ENCODE peak calls at places on chromosomes 7 and 10, in five cellular contexts. S is H1; E is heart right ventricle; X is tibial nerve; M is CD8-positive, alpha-beta memory T cell. V is an unnamed sample.

GRCh38 chr7:23277359-23277989 is 21.7 kb upstream of the MALSU1 start:
- DNase-seq in S (no peak), X (peak; percentile 32), E (no peak), M (no peak), V (no peak)

GRCh38 chr7:135771961-135772638 is 23.5 kb upstream of the FAM180A start:
- DNase-seq in X (no peak), E (no peak), S (no peak), M (no peak), V (no peak)

GRCh38 chr10:60282771-60283353 is 106.8 kb downstream of the ANK3 start:
- DNase-seq in E (no peak), X (no peak), M (no peak), S (no peak), V (no peak)

GRCh38 chr10:117609095-117609821 is 66.7 kb downstream of the EMX2 start:
- DNase-seq in S (no peak), M (no peak), E (peak; percentile 23), X (peak; percentile 24), V (no peak)

GRCh38 chr10:129963831-129964501 is at the start of gene EBF3:
- DNase-seq in E (peak; percentile 91), X (peak; percentile 85), S (peak; percentile 91), M (peak; percentile 12), V (no peak)

GRCh38 chr10:21989453-21990154 is 13.9 kb downstream of the DNAJC1 start:
- DNase-seq in X (peak; percentile 17), E (peak; percentile 21), M (no peak), S (peak; percentile 55), V (peak; percentile 11)

GRCh38 chr10:66714741-66715140 is 211.1 kb upstream of the LRRTM3 start:
- DNase-seq in X (no peak), S (no peak), E (no peak), M (no peak), V (no peak)

GRCh38 chr10:45439365-45439764 is 65.3 kb downstream of the ALOX5 start:
- DNase-seq in X (no peak), M (no peak), E (no peak), S (peak; percentile 32), V (no peak)

GRCh38 chr7:130353196-130353595 is 8.6 kb downstream of the CPA5 start:
- DNase-seq in E (no peak), M (no peak), X (no peak), S (no peak), V (no peak)

GRCh38 chr7:151485006-151485732 is 34.5 kb downstream of the RHEB start:
- DNase-seq in X (no peak), M (no peak), S (no peak), E (no peak), V (no peak)

GRCh38 chr7:24824896-24825295 is 67.6 kb upstream of the GSDME start:
- DNase-seq in E (no peak), M (no peak), X (no peak), S (no peak), V (no peak)

GRCh38 chr7:154198481-154198880 is 146.3 kb downstream of the DPP6 start:
- DNase-seq in S (no peak), M (no peak), X (no peak), E (no peak), V (no peak)

DNA sequence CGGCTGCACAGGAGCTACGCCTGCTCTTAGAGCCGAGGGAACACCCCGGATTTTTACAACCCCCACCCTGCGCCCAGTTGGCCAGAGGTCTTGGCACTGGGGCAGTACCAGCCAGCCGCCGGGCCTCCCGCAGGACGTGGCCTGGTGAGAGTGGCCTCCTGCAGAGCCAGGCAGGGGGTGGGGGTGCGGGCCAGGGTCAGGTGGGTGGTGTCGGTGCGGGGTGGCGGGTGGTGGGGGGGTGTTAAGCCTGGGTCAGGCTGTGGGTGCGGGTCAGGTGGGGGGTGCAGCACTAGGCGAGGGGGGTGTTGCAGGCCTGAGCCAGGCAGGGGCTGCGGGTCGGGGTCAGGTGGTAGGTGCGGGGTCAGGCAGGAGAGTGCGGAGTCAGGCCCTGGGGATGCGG is 647 bp downstream of the ECHS1 start:
- DNase-seq in E (no peak), S (no peak), M (no peak), X (no peak), V (no peak)
- H3K4me3 ChIP-seq in E (no peak overlapping the region), S (no peak overlapping the region), M (no peak overlapping the region), X (peak overlapping the region; percentile 93), V (no peak overlapping the region)

DNA sequence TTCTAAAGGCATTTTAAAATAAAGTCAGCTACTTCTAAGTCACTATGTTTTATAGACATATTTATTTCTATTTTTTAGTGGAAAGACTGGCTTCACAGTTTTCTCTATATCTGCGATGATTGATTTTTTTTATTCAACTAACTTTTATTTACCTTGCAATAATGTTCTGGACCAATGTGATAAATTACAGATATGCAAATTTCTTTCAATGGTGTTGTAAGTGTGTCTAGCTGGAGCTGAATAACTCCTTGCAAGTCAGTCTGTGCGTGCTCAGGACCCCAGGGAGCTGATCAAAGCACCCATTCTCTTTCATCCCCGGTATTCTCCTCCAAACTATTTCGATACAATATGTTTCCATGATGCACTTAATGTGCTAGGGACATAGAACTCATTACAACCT is 9.7 kb downstream of the PTF1A start:
- DNase-seq in X (no peak), E (no peak), S (no peak), M (no peak), V (no peak)
- H3K4me1 ChIP-seq in X (no peaks in the 10 kb centered on the region), E (no peaks in the 10 kb centered on the region), S (peaks cover 16% of the 10 kb centered on the region), M (no peaks in the 10 kb centered on the region), V (no peaks in the 10 kb centered on the region)

GRCh38 chr10:43885252-43885651 is 236.6 kb upstream of the ZNF32 start:
- DNase-seq in M (no peak), S (peak; percentile 37), E (no peak), X (no peak), V (no peak)

GRCh38 chr10:43881657-43882056 is 233.0 kb upstream of the ZNF32 start:
- DNase-seq in X (no peak), M (no peak), E (no peak), S (no peak), V (no peak)

GRCh38 chr10:43884516-43885105 is 235.9 kb upstream of the ZNF32 start:
- DNase-seq in M (no peak), E (no peak), S (peak; percentile 16), X (no peak), V (no peak)

GRCh38 chr10:43888551-43888950 is 239.9 kb upstream of the ZNF32 start:
- DNase-seq in M (no peak), X (no peak), E (no peak), S (no peak), V (no peak)

DNA sequence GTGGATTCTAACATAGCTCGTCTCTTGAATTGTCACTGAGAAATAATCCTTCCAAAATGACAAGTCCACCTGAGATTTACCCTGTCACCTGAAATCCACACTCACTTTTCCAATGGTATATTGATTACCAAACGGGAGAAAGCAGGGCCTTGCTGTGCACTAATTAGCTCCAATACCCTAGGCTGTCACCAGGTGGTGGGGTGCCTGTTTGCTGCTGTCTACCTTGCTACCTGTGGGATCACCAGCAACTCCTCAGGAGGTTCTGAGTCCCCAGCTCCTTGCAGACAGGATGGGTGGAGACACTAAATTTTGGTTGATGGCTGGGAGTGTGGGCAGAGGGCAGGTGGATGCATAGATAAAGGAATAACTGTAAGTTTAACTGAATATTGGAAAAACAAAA is 237.2 kb upstream of the ZNF32 start:
- DNase-seq in X (no peak), E (no peak), S (peak; percentile 51), M (no peak), V (no peak)
- H3K4me3 ChIP-seq in X (no peak overlapping the region), E (no peak overlapping the region), S (no peak overlapping the region), M (no peak overlapping the region), V (no peak overlapping the region)

DNA sequence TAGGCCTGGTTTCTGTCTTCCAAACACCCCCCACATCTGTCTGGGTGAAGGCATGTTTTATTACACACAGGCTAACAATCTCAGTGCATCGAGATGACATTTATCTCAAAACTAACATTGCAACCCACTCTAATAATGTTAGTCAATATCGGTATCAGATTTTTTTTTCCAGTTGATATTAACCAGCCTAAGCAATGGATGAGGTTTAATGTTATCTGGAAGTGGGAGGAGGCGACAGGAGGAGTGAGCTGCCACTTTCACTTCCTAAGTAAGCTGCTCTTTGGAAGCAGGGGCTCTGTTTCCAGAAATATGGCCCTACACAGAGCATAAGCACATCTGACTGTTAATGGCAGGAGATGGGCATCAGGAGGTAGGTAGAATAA is 5.2 kb downstream of the NOD1 start:
- DNase-seq in X (no peak), E (no peak), S (peak; percentile 6), M (no peak), V (no peak)
- H3K4me1 ChIP-seq in X (peaks cover 88% of the 10 kb centered on the region), E (peaks cover 85% of the 10 kb centered on the region), S (peaks cover 3% of the 10 kb centered on the region), M (peaks cover 46% of the 10 kb centered on the region), V (peaks cover 29% of the 10 kb centered on the region)

GRCh38 chr10:96675846-96676245 is 44.5 kb downstream of the PIK3AP1 start:
- DNase-seq in M (no peak), X (no peak), S (no peak), E (no peak), V (no peak)

GRCh38 chr10:96671207-96671890 is 49.0 kb downstream of the PIK3AP1 start:
- DNase-seq in X (no peak), E (no peak), S (no peak), M (no peak), V (no peak)

GRCh38 chr10:96672491-96673175 is 47.7 kb downstream of the PIK3AP1 start:
- DNase-seq in X (no peak), S (no peak), E (no peak), M (no peak), V (no peak)

GRCh38 chr10:96670786-96671185 is 49.5 kb downstream of the PIK3AP1 start:
- DNase-seq in M (no peak), X (no peak), E (no peak), S (no peak), V (no peak)

DNA sequence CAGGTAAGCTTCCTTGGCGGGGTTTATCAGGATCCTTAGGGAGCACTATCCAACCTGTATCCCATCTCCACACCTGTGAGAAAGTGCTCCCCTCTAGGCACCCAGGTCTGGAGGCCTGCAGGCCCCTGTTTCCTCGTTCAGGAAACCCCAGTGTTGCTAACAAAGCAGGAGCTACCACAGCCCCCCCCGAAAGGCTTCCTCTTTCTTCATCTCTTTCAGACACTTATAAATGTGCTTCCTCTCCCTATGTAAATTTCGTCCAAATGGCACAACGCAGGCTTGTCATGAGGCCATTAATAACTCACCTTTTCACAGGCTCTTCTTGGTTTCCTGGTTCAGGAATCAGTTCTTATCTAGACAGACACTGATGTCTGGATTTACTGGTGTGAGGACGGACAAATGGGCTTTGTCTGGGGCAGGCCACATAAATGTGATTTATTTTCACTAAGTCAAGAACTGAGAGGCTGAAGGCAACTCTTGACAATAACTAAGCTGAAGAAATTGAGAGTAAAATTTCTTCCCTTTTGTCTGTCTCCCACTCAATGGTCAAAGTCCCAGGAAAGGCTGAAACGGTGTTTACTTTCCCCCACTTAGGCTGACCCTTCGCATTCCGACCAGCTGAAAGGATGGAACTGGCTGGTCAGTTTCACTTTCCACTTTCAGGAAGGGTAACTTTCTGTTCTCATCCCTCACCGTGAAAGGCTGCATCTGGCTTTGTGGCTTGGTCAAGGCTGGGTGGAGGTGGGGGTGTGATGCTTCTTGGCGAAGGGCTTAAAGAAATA is 46.8 kb downstream of the PIK3AP1 start:
- DNase-seq in S (no peak), E (no peak), X (peak; percentile 41), M (no peak), V (no peak)
- H3K4me3 ChIP-seq in S (no peak overlapping the region), E (no peak overlapping the region), X (peak overlapping the region; percentile 26), M (no peak overlapping the region), V (no peak overlapping the region)

GRCh38 chr10:70668454-70668970 is 3.8 kb upstream of the ADAMTS14 start:
- DNase-seq in X (no peak), M (no peak), S (no peak), E (no peak), V (no peak)
- H3K4me1 ChIP-seq in X (peaks cover 16% of the 10 kb centered on the region), M (no peaks in the 10 kb centered on the region), S (peaks cover 3% of the 10 kb centered on the region), E (peaks cover 9% of the 10 kb centered on the region), V (peaks cover 3% of the 10 kb centered on the region)

V was measured in CD8-positive, alpha-beta T cell.